ENCODE peak calls at places on chromosomes 13 and 19, in ten cellular contexts. Y is psoas muscle; P is naive thymus-derived CD4-positive, alpha-beta T cell; Z is heart right ventricle; A is iPS DF 6.9; J is aorta; B is fibroblast of lung; M is neuronal stem cell; R is breast epithelium; S is mammary epithelial cell. X is an unnamed sample. For H3K9me3, the result is how much of the 10 kb centered on the place peaks cover.

GRCh38 chr19:35908977-35909683 is 1.0 kb upstream of the TYROBP start:
- DNase-seq in Z (peak), S (no peak), P (no peak), Y (peak), J (peak), B (no peak), R (no peak), M (no peak), A (no peak), X (no peak)

GRCh38 chr13:62357887-62358645 is 942.4 kb upstream of the PCDH20 start:
- DNase-seq in M (peak), P (no peak), B (peak), J (no peak), S (no peak), A (peak), Y (no peak), Z (no peak), R (no peak), X (peak)

GRCh38 chr13:113058988-113059850 is 46.4 kb upstream of the F7 start:
- DNase-seq in Y (no peak), P (no peak), Z (no peak), M (no peak), S (no peak), R (no peak), J (peak), A (no peak), B (no peak), X (no peak)

GRCh38 chr19:29260477-29261317 is 47.7 kb upstream of the UQCRFS1 start:
- DNase-seq in A (no peak), Z (no peak), P (no peak), B (no peak), M (peak), Y (peak), S (no peak), R (no peak), J (no peak), X (no peak)

GRCh38 chr13:43279696-43280095 is 256.3 kb downstream of the DNAJC15 start:
- DNase-seq in A (no peak), Z (no peak), S (no peak), J (no peak), R (no peak), B (no peak), P (no peak), Y (no peak), M (no peak), X (no peak)

GRCh38 chr19:3613765-3614661 is 7.3 kb upstream of the TBXA2R start:
- DNase-seq in Y (no peak), A (no peak), J (peak), P (no peak), M (no peak), Z (no peak), R (no peak), S (no peak), B (no peak), X (no peak)

GRCh38 chr13:83024226-83024625 is 858.0 kb downstream of the SLITRK1 start:
- DNase-seq in Y (no peak), A (no peak), B (no peak), M (no peak), J (no peak), R (no peak), Z (no peak), P (no peak), S (no peak), X (no peak)

GRCh38 chr13:42970824-42971669 is 21.0 kb downstream of the EPSTI1 start:
- DNase-seq in A (no peak), M (peak), Y (no peak), P (peak), S (peak), Z (no peak), B (peak), J (no peak), R (no peak), X (no peak)

GRCh38 chr13:112132619-112133018 is 65.7 kb downstream of the SOX1 start:
- DNase-seq in P (no peak), J (no peak), B (no peak), R (peak), M (no peak), S (no peak), Z (no peak), Y (no peak), A (no peak), X (no peak)

GRCh38 chr13:36360863-36361262 is 14.7 kb upstream of the SPART start:
- DNase-seq in S (no peak), M (no peak), B (no peak), Y (no peak), J (no peak), Z (no peak), R (no peak), A (no peak), P (no peak), X (no peak)

DNA sequence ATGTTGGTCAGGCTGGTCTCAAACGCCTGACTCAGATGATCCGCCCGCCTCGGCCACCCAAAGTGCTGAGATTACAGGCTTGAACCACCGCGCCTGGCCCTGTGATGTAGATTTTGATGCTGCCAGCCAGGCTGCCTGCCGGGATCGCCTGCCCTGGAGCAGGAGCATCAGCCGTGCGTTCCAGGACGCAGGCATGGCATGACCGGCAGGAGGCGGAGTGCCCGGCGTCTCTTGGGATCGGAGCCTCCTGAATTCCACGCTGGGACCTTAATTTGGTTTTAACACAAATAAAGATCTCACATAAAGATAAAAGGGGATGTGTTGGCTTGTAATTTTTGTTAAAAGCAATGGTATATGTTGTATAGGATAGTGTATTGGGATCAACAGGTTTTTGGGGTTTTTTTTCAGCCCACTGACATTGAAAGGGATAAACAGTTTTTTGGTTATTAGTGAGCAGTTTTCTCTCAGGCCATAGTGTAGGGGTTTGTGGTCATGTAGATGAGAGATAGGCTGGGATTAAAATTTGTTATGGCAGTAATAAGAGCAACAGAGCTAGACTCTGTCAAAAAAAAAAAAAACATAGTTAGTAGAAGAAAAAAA is 1406.4 kb downstream of the UQCRFS1 start:
- DNase-seq in P (no peak), B (no peak), S (no peak), M (no peak), A (no peak), J (no peak), Z (no peak), Y (no peak), R (no peak), X (no peak)
- H3K9me3 ChIP-seq in P (under half), B (under half), S (under half), M (under half), A (under half), J (under half), Z (under half), Y (under half), R (under half), X (under half)

GRCh38 chr13:73142091-73142490 is 83.3 kb downstream of the KLF5 start:
- DNase-seq in A (no peak), P (no peak), R (no peak), Z (no peak), M (no peak), J (no peak), Y (no peak), B (peak), S (no peak), X (no peak)

GRCh38 chr13:73138967-73139491 is 80.2 kb downstream of the KLF5 start:
- DNase-seq in P (no peak), M (no peak), Y (no peak), J (no peak), R (no peak), A (no peak), Z (no peak), B (peak), S (no peak), X (no peak)

GRCh38 chr13:73140804-73141203 is 82.0 kb downstream of the KLF5 start:
- DNase-seq in A (no peak), J (no peak), Y (no peak), M (peak), S (no peak), Z (no peak), P (no peak), B (no peak), R (no peak), X (no peak)

GRCh38 chr13:73138276-73138950 is 79.6 kb downstream of the KLF5 start:
- DNase-seq in Z (no peak), M (no peak), Y (no peak), J (no peak), P (no peak), R (no peak), S (no peak), A (no peak), B (peak), X (peak)

GRCh38 chr13:73141292-73141771 is 82.5 kb downstream of the KLF5 start:
- DNase-seq in R (no peak), S (no peak), B (peak), J (no peak), M (peak), Y (no peak), A (no peak), Z (no peak), P (no peak), X (no peak)
- H3K27ac ChIP-seq in R (no peak), S (no peak), B (no peak), J (no peak), M (peak), Y (no peak), A (no peak), Z (no peak), P (no peak), X (no peak)

GRCh38 chr19:57974434-57974833 is at the start of gene C19orf18:
- DNase-seq in J (no peak), B (no peak), M (no peak), P (no peak), Y (no peak), A (no peak), Z (no peak), R (no peak), S (no peak), X (no peak)

GRCh38 chr19:57978586-57979289 is 4.4 kb upstream of the C19orf18 start:
- DNase-seq in S (no peak), M (no peak), Y (no peak), J (no peak), B (peak), P (no peak), R (no peak), Z (no peak), A (no peak), X (no peak)
- H3K9me3 ChIP-seq in S (half or more), M (half or more), Y (half or more), J (under half), B (under half), P (under half), R (half or more), Z (half or more), A (under half), X (half or more)

GRCh38 chr13:100547805-100548204 is 40.8 kb downstream of the GGACT start:
- DNase-seq in M (no peak), A (no peak), Z (no peak), S (peak), P (no peak), J (no peak), Y (no peak), B (no peak), R (no peak), X (no peak)
- H3K27ac ChIP-seq in M (no peak), A (no peak), Z (no peak), S (no peak), P (no peak), J (peak), Y (no peak), B (no peak), R (peak), X (no peak)

GRCh38 chr19:27762933-27763332 is 1450.0 kb downstream of the UQCRFS1 start:
- DNase-seq in Y (no peak), M (no peak), P (no peak), B (no peak), Z (no peak), R (no peak), J (no peak), A (no peak), S (no peak), X (no peak)
- H3K9me3 ChIP-seq in Y (under half), M (under half), P (under half), B (under half), Z (under half), R (under half), J (under half), A (under half), S (under half), X (under half)

DNA sequence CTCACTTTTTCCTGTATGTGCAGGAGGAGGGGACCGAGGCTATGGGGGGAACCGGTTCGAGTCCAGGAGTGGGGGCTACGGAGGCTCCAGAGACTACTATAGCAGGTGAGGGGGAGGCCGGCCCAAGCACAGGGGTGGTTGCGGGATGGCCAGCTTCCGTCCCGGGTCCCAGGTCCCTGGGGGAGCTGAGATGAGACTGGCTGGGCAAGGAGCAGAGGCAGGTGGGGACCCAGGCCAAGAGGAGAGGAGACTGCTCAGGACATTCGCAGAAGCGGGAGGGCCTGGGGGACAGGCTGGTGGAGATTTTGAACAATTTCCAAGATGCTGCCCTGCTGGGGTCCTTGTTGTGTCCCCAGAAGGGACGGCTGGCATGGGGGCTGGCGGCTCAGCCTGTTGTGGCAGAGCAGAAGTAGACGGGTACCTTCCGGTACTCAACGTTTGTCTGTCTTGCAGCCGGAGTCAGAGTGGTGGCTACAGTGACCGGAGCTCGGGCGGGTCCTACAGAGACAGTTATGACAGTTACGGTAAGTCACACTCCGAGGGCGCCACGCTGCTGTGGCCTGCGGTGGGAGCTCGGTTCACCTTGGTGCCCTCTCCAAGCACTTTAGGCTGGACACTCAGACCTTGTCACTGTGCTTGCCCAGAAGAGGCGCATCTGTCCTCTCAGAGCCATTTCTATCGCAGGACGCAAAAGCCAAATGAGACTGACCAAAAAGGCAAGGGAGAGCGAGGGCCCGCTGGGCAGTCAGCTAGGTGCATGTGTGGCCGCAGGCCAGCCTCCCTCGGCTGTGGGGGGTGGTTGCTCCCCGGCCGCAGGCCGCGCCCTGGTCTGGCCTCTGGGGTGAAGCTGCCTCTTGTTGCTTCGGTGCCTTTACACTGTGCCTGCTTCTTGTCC is 2.6 kb downstream of the CIRBP start:
- DNase-seq in S (no peak), A (no peak), Z (no peak), P (no peak), R (no peak), Y (peak), J (no peak), M (no peak), B (no peak), X (no peak)
- H3K27ac ChIP-seq in S (no peak), A (no peak), Z (peak), P (peak), R (peak), Y (peak), J (peak), M (no peak), B (peak), X (no peak)